ENCODE peak calls at places on chromosomes 7 and 10, in seven cellular contexts. S is glutamatergic neuron, C is AG09309, H is cardiac fibroblast, B is astrocyte of the cerebellum, P is coronary artery, L is natural killer cell. N is an unnamed sample.

GRCh38 chr10:129467346-129468119 is 492 bp downstream of the MGMT start:
- DNase-seq in H (peak), P (no peak), B (no peak), L (no peak), C (no peak), S (no peak), N (no peak)

GRCh38 chr7:37732253-37732652 is 48.7 kb downstream of the GPR141 start:
- DNase-seq in P (no peak), C (no peak), H (peak), L (peak), S (peak), B (no peak), N (no peak)

GRCh38 chr7:44150966-44151678 is 10.0 kb upstream of the MYL7 start:
- DNase-seq in L (no peak), B (no peak), P (peak), S (no peak), C (no peak), H (no peak), N (no peak)

GRCh38 chr7:55963584-55964168 is 709 bp upstream of the NIPSNAP2 start:
- DNase-seq in L (no peak), H (no peak), P (no peak), S (no peak), C (no peak), B (no peak), N (no peak)

GRCh38 chr7:98107313-98107691 is 640 bp downstream of the LMTK2 start:
- DNase-seq in S (peak), H (peak), L (peak), P (no peak), B (no peak), C (no peak), N (no peak)

GRCh38 chr7:71746004-71746403 is 614.1 kb downstream of the GALNT17 start:
- DNase-seq in S (no peak), L (no peak), B (no peak), P (no peak), C (no peak), H (no peak), N (no peak)

GRCh38 chr10:74150151-74151056 is at the start of gene AP3M1:
- DNase-seq in C (no peak), P (peak), H (no peak), L (peak), B (no peak), S (peak), N (peak)

GRCh38 chr7:51187941-51188340 is 128.7 kb downstream of the COBL start:
- DNase-seq in B (no peak), P (no peak), S (peak), C (no peak), H (no peak), L (no peak), N (peak)

GRCh38 chr7:98348726-98349474 is 52.0 kb downstream of the BAIAP2L1 start:
- DNase-seq in H (no peak), C (no peak), L (no peak), P (no peak), B (no peak), S (no peak), N (no peak)

GRCh38 chr7:37312608-37313007 is 136.1 kb downstream of the ELMO1 start:
- DNase-seq in C (no peak), L (no peak), H (no peak), P (no peak), S (no peak), B (no peak), N (no peak)

GRCh38 chr10:63718006-63718405 is 196.8 kb downstream of the REEP3 start:
- DNase-seq in L (no peak), H (no peak), P (no peak), B (no peak), C (no peak), S (no peak), N (no peak)

GRCh38 chr10:18164771-18165361 is 24.6 kb downstream of the CACNB2 start:
- DNase-seq in C (peak), S (no peak), B (peak), H (peak), P (no peak), L (no peak), N (no peak)

GRCh38 chr7:126529833-126530232 is 722.9 kb downstream of the GRM8 start:
- DNase-seq in S (no peak), B (no peak), P (no peak), H (no peak), L (no peak), C (no peak), N (no peak)

GRCh38 chr10:278707-279106 is 143.5 kb downstream of the ZMYND11 start:
- DNase-seq in B (no peak), S (no peak), L (no peak), C (no peak), P (no peak), H (no peak), N (no peak)

GRCh38 chr10:282294-283139 is 147.3 kb downstream of the ZMYND11 start:
- DNase-seq in C (no peak), H (no peak), B (peak), L (no peak), P (no peak), S (no peak), N (no peak)

GRCh38 chr10:279232-279631 is 144.0 kb downstream of the ZMYND11 start:
- DNase-seq in C (no peak), H (no peak), S (no peak), P (no peak), B (no peak), L (no peak), N (no peak)

GRCh38 chr10:277963-278362 is 142.7 kb downstream of the ZMYND11 start:
- DNase-seq in H (no peak), B (no peak), L (no peak), S (no peak), P (no peak), C (no peak), N (no peak)

DNA sequence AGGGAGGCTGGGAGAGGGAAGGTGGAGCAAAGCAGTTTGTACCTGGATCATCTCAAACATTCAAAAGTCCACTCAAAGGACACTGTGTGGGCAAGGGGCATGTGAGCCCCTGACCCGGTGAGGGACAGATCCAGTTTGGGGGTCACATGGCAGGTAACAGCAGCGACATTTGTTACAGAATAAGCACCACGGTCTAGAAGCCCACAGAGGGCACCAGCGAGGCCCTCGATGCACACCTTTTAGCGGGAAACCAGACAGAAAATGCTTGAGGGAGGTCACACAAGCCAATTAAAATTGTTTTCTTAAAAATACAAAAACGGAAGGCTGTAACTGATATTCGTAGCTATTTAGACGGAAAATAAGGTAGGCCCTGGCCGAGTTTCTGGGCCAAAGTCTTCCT is 144.4 kb downstream of the ZMYND11 start:
- DNase-seq in L (no peak), B (no peak), H (no peak), C (no peak), S (no peak), P (no peak), N (no peak)
- TF ChIP-seq CTCF in L (no peak), B (no peak), H (no peak), C (no peak), S (no peak), P (no peak), N (no peak)

GRCh38 chr7:33757563-33758165 is 147.7 kb upstream of the BMPER start:
- DNase-seq in B (peak), C (no peak), H (peak), S (no peak), P (no peak), L (no peak), N (no peak)
- TF ChIP-seq CTCF in B (peak), C (peak), H (peak), S (peak), P (peak), L (peak), N (peak)

GRCh38 chr10:79068562-79069324 is at the start of gene ZMIZ1:
- DNase-seq in P (peak), C (peak), S (peak), L (peak), H (peak), B (peak), N (peak)

GRCh38 chr10:79069325-79070090 is 742 bp downstream of the ZMIZ1 start:
- DNase-seq in C (no peak), P (peak), H (peak), L (peak), S (peak), B (no peak), N (peak)

GRCh38 chr10:79067241-79068202 is 1.2 kb upstream of the ZMIZ1 start:
- DNase-seq in L (peak), S (peak), P (peak), C (peak), H (peak), B (peak), N (peak)

GRCh38 chr10:79066460-79067240 is 2.1 kb upstream of the ZMIZ1 start:
- DNase-seq in L (no peak), B (no peak), S (no peak), C (no peak), P (no peak), H (peak), N (no peak)

GRCh38 chr10:79068203-79068561 is 584 bp upstream of the ZMIZ1 start:
- DNase-seq in H (peak), L (no peak), P (peak), B (no peak), C (no peak), S (no peak), N (no peak)
- TF ChIP-seq CTCF in H (no peak), L (no peak), P (no peak), B (no peak), C (no peak), S (no peak), N (no peak)

GRCh38 chr7:97027427-97028234 is 3.0 kb upstream of the DLX5 start:
- DNase-seq in B (peak), L (peak), S (peak), C (peak), H (peak), P (no peak), N (peak)
- TF ChIP-seq CTCF in B (peak), L (peak), S (peak), C (peak), H (peak), P (peak), N (peak)

DNA sequence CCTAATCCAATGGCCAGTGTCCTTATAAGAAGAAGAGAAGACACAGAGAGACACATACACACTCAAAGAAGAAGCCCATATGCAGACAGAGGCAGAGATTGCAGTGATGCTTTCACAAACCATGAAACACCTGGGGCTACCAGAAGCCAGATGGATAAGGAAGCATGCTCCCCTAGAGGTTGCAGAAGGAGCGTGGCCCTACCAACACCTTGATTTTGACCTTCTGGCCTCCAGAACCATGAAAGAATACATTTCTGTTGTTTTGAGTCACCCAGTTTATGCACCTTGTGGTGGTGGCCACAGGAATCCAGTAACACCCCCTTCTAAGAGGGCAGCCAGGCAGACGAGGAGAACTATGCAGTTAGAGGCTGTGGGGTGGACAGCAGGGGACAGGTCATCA is 43.5 kb downstream of the AOC1 start:
- DNase-seq in L (no peak), B (no peak), S (no peak), C (no peak), H (no peak), P (no peak), N (no peak)
- TF ChIP-seq CTCF in L (no peak), B (no peak), S (no peak), C (no peak), H (no peak), P (no peak), N (no peak)

GRCh38 chr7:132307465-132307864 is 268.8 kb downstream of the PLXNA4 start:
- DNase-seq in S (no peak), H (no peak), C (no peak), L (no peak), B (no peak), P (no peak), N (no peak)
- TF ChIP-seq CTCF in S (no peak), H (no peak), C (no peak), L (no peak), B (peak), P (no peak), N (no peak)

DNA sequence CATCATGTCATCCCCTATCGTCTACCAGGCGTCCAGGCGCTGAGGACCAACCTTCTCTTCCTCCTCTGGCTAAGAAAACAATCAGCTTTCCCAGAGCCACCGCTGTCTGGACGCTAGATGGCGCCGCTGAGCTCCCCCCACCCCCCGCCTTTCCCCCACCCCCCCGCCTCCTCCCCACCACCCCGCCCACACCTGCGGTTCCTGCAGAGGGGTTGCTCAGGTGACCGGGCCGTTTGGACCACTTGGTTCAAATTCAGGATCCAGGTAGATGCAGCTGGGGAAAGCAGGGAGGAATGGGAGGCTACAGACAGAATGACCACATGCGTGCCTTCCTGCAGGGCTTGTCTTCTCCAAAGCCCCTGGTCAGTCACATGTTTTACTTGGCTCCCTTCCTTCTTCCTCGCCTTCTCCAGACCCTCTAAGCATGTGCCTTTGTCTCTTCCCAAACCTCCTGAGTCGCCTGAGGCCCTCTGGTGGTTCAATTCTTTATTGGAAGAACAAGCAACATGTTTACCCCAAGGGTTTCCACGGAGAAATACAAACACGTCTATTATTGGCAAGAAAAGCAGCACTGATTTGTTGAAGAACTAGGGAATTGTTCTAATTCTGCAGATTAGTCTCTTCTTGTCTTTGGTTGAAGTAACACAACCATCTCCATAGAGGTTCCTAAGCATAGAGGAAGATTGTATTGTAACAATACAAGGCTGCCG is 24.7 kb downstream of the AOC1 start:
- DNase-seq in L (no peak), H (peak), B (peak), P (no peak), S (peak), C (no peak), N (no peak)
- TF ChIP-seq CTCF in L (peak), H (peak), B (peak), P (no peak), S (peak), C (peak), N (peak)

DNA sequence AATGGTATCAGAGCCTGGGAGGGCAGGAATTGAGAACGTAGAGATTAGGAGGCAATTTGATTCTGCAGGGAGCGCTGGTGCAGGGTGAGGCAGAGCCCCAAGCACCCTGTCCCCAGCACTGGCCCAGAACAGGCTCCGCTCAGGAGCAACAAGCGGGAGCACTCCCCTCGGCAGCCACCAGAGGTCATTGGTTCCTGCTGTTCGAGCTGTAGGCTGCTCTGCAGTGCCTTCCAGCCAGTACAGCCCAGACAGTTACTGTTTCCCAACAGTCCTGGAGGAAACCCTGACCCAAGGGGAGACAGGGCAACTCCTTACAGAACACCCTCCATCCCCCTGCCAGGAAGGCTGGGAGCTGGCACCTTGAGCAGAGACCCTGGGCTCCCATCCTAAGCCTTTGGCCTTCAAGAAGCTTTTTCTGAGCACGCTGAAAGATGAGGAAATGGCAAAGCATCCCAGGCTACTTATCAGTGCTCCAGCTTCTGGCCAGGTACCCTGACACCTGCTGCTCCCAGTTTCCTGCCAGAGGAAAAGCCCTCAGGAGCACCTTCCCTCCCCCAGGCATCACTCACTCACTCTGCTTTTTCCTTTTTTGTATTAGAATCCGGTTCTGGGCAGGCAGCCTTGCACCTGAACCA is 71.2 kb upstream of the EFCAB10 start:
- DNase-seq in S (peak), C (peak), L (peak), B (peak), P (peak), H (peak), N (peak)
- TF ChIP-seq CTCF in S (peak), C (peak), L (peak), B (peak), P (peak), H (peak), N (peak)

GRCh38 chr7:12687213-12688171 is at the start of gene ARL4A:
- DNase-seq in B (peak), P (peak), S (peak), L (peak), C (peak), H (peak), N (peak)
- TF ChIP-seq CTCF in B (peak), P (no peak), S (no peak), L (no peak), C (peak), H (no peak), N (no peak)

DNA sequence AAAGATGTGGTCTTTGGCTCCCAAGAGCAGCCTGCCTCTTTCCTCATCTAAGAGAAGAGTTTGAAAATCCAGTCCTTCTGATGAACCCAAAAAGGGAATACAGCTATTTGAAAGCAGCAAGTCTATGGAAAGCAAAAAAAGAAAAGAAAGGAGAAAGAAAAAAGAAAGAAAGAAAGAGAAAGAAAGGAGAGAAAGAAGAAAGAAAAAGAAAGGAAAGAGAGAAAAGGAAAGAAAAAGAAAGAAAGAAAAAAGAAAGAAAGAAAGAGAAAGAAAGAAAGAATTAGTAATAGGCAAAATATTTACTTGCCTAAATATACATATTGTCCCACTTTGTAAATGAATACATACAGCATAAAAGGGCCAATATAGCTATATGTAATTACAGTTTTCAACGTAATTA is 89.0 kb downstream of the SEMA3D start:
- DNase-seq in B (no peak), S (no peak), L (no peak), C (no peak), P (no peak), H (no peak), N (no peak)
- TF ChIP-seq CTCF in B (no peak), S (no peak), L (no peak), C (no peak), P (no peak), H (no peak), N (no peak)

N was measured in dorsolateral prefrontal cortex.